ENCODE peak calls at places on chromosomes 13 and 19, in ten cellular contexts. O, F, Q, C, J, D, I, W, U and R are unnamed samples.

GRCh38 chr19:30001794-30002193 is 59.8 kb downstream of the URI1 start:
- DNase-seq in Q (no peak), I (no peak), C (no peak), U (no peak), W (peak), J (no peak), F (no peak), D (no peak), O (peak), R (peak)

GRCh38 chr13:29619995-29620394 is 24.5 kb upstream of the SLC7A1 start:
- DNase-seq in D (no peak), I (no peak), O (peak), F (no peak), C (no peak), W (peak), Q (no peak), J (no peak), U (peak), R (peak)

GRCh38 chr13:112637017-112637801 is 49.3 kb upstream of the TUBGCP3 start:
- DNase-seq in U (no peak), J (no peak), Q (no peak), W (no peak), C (no peak), O (no peak), F (no peak), I (no peak), D (no peak), R (no peak)

GRCh38 chr13:113879506-113880360 is 15.9 kb upstream of the GAS6 start:
- DNase-seq in O (no peak), F (no peak), W (no peak), U (no peak), C (no peak), D (no peak), J (no peak), Q (no peak), I (no peak), R (no peak)

GRCh38 chr19:5804516-5805464 is at the start of gene NRTN:
- DNase-seq in Q (no peak), W (no peak), J (no peak), D (no peak), U (no peak), F (no peak), C (no peak), O (no peak), I (no peak), R (no peak)

GRCh38 chr13:38173403-38173802 is 176.2 kb upstream of the UFM1 start:
- DNase-seq in F (no peak), W (no peak), O (no peak), C (no peak), I (no peak), Q (no peak), D (no peak), U (no peak), J (no peak), R (no peak)

GRCh38 chr19:4456843-4457653 is 546 bp downstream of the UBXN6 start:
- DNase-seq in C (peak), I (peak), U (peak), D (no peak), J (no peak), Q (no peak), F (no peak), O (peak), W (peak), R (peak)

GRCh38 chr13:33838567-33839131 is 20.7 kb downstream of the RFC3 start:
- DNase-seq in J (no peak), O (no peak), U (peak), D (no peak), W (peak), F (no peak), Q (no peak), C (no peak), I (no peak), R (no peak)

GRCh38 chr19:1809663-1810062 is 2.4 kb downstream of the ATP8B3 start:
- DNase-seq in D (no peak), W (no peak), C (no peak), U (no peak), F (no peak), Q (no peak), J (no peak), I (no peak), O (no peak), R (no peak)

GRCh38 chr13:91232716-91233115 is 114.8 kb upstream of the MIR17HG start:
- DNase-seq in U (no peak), I (no peak), W (peak), O (peak), D (peak), Q (no peak), J (no peak), F (no peak), C (no peak), R (no peak)

GRCh38 chr19:15297416-15298224 is 34.7 kb downstream of the BRD4 start:
- DNase-seq in O (peak), F (no peak), U (peak), W (peak), I (no peak), Q (no peak), D (peak), C (no peak), J (no peak), R (peak)

GRCh38 chr19:3981736-3982681 is 3.3 kb downstream of the EEF2 start:
- DNase-seq in I (peak), F (no peak), U (no peak), D (no peak), Q (no peak), C (no peak), O (no peak), W (no peak), J (no peak), R (no peak)

GRCh38 chr19:17687141-17687856 is 855 bp downstream of the UNC13A start:
- DNase-seq in D (no peak), C (peak), O (no peak), J (no peak), I (no peak), F (no peak), U (no peak), W (no peak), Q (no peak), R (no peak)

GRCh38 chr13:78960881-78961280 is 301.9 kb upstream of the OBI1 start:
- DNase-seq in C (no peak), D (no peak), O (no peak), W (no peak), Q (no peak), U (no peak), F (no peak), J (no peak), I (no peak), R (no peak)

GRCh38 chr19:53978975-53979801 is 12.2 kb upstream of the CACNG6 start:
- DNase-seq in W (no peak), F (no peak), Q (no peak), U (no peak), D (no peak), C (no peak), O (no peak), I (no peak), J (no peak), R (no peak)

GRCh38 chr13:59687028-59687427 is 476.7 kb downstream of the DIAPH3 start:
- DNase-seq in F (no peak), U (no peak), W (no peak), I (no peak), D (no peak), C (no peak), O (no peak), J (no peak), Q (no peak), R (no peak)

GRCh38 chr19:44637390-44637764 is 6.3 kb upstream of the PVR start:
- DNase-seq in D (no peak), W (no peak), U (no peak), I (no peak), O (no peak), C (no peak), F (no peak), J (no peak), Q (no peak), R (no peak)

GRCh38 chr19:16005925-16006324 is 57.1 kb downstream of the OR10H4 start:
- DNase-seq in F (no peak), J (no peak), D (no peak), U (no peak), W (no peak), Q (no peak), C (no peak), I (no peak), O (no peak), R (no peak)

GRCh38 chr13:44155422-44156293 is 218.0 kb upstream of the SERP2 start:
- DNase-seq in J (no peak), C (peak), O (peak), I (peak), U (peak), D (no peak), W (peak), Q (no peak), F (no peak), R (peak)

GRCh38 chr19:55447421-55448174 is 4.5 kb upstream of the SHISA7 start:
- DNase-seq in W (no peak), O (peak), D (peak), I (no peak), Q (no peak), C (no peak), J (no peak), U (peak), F (no peak), R (peak)

GRCh38 chr13:85728831-85729230 is 70.4 kb downstream of the SLITRK6 start:
- DNase-seq in Q (no peak), D (no peak), O (no peak), I (no peak), C (no peak), J (no peak), U (no peak), W (peak), F (no peak), R (peak)

GRCh38 chr19:49570997-49571676 is 9.2 kb downstream of the NOSIP start:
- DNase-seq in O (no peak), J (no peak), U (no peak), I (no peak), Q (no peak), D (peak), C (no peak), W (no peak), F (no peak), R (no peak)

GRCh38 chr19:5123646-5124045 is 154.7 kb downstream of the KDM4B start:
- DNase-seq in U (no peak), J (no peak), C (no peak), F (no peak), O (no peak), D (no peak), I (no peak), W (no peak), Q (no peak), R (no peak)

GRCh38 chr19:16585808-16586476 is 13.7 kb upstream of the SLC35E1 start:
- DNase-seq in O (peak), J (no peak), F (no peak), D (no peak), I (no peak), C (no peak), W (no peak), Q (peak), U (no peak), R (no peak)